ENCODE peak calls at places on chromosomes 12 and 14, in eight cellular contexts. Y, I, V, P, B, E, L and C are unnamed samples.

GRCh38 chr12:3170423-3171194 is 93.4 kb downstream of the TSPAN9 start:
- DNase-seq in V (no peak), I (no peak), P (no peak), L (peak; percentile 61), E (peak; percentile 66), Y (no peak), B (peak; percentile 93), C (peak; percentile 97)

GRCh38 chr12:54053625-54054441 is at the start of gene HOXC4:
- DNase-seq in B (peak; percentile 76), I (peak; percentile 80), V (peak; percentile 47), E (no peak), L (no peak), P (no peak), Y (no peak), C (peak; percentile 78)

GRCh38 chr14:90820958-90821357 is 4.7 kb upstream of the TTC7B start:
- DNase-seq in Y (no peak), E (peak; percentile 3), P (no peak), V (no peak), I (no peak), L (no peak), B (peak; percentile 50), C (peak; percentile 55)

GRCh38 chr12:3869448-3869847 is 3.8 kb downstream of the PARP11 start:
- DNase-seq in Y (no peak), P (no peak), E (no peak), V (no peak), B (no peak), I (no peak), L (no peak), C (no peak)

GRCh38 chr14:23629831-23630396 is 6.2 kb upstream of the DHRS2 start:
- DNase-seq in E (no peak), B (no peak), P (no peak), L (no peak), Y (no peak), V (no peak), I (no peak), C (no peak)

GRCh38 chr12:89384050-89384749 is 31.9 kb upstream of the DUSP6 start:
- DNase-seq in Y (peak; percentile 27), L (peak; percentile 92), V (peak; percentile 24), E (peak; percentile 96), I (peak; percentile 85), B (peak; percentile 82), P (peak; percentile 48), C (peak; percentile 90)

GRCh38 chr12:26318661-26319068 is 123.3 kb downstream of the SSPN start:
- DNase-seq in B (peak; percentile 78), P (no peak), I (peak; percentile 57), L (no peak), Y (no peak), E (no peak), V (peak; percentile 75), C (peak; percentile 97)

GRCh38 chr12:77724367-77724957 is 106.2 kb upstream of the NAV3 start:
- DNase-seq in I (no peak), Y (no peak), L (no peak), B (peak; percentile 65), E (peak; percentile 13), V (no peak), P (peak; percentile 43), C (peak; percentile 69)

GRCh38 chr12:55850893-55851292 is 8.2 kb upstream of the MMP19 start:
- DNase-seq in V (no peak), L (no peak), Y (no peak), P (peak; percentile 36), I (no peak), B (peak; percentile 34), E (no peak), C (peak; percentile 69)

GRCh38 chr12:57816855-57817151 is 1.7 kb downstream of the AVIL start:
- DNase-seq in E (no peak), I (no peak), L (no peak), Y (no peak), P (no peak), B (no peak), V (no peak), C (peak; percentile 77)

GRCh38 chr14:102427642-102428041 is 64.9 kb downstream of the TECPR2 start:
- DNase-seq in V (no peak), I (no peak), L (no peak), B (no peak), E (no peak), P (no peak), Y (no peak), C (no peak)

GRCh38 chr12:31590730-31591307 is at the start of gene DENND5B:
- DNase-seq in E (no peak), I (peak; percentile 90), Y (peak; percentile 84), P (peak; percentile 92), V (peak; percentile 92), B (peak; percentile 66), L (no peak), C (peak; percentile 44)

GRCh38 chr12:52029686-52030085 is 21.6 kb upstream of the NR4A1 start:
- DNase-seq in E (no peak), P (peak; percentile 95), I (peak; percentile 97), Y (no peak), L (no peak), V (no peak), B (peak; percentile 81), C (peak; percentile 39)

GRCh38 chr12:49702009-49702408 is 5.2 kb downstream of the FMNL3 start:
- DNase-seq in E (no peak), I (no peak), P (no peak), Y (no peak), L (no peak), B (no peak), V (no peak), C (no peak)

GRCh38 chr14:61260939-61261776 is 20.0 kb downstream of the TMEM30B start:
- DNase-seq in B (peak; percentile 85), I (peak; percentile 52), E (peak; percentile 78), L (peak; percentile 89), P (no peak), Y (no peak), V (no peak), C (peak; percentile 94)

GRCh38 chr14:22122227-22123187 is 448.9 kb upstream of the OR4E1 start:
- DNase-seq in Y (no peak), E (no peak), L (no peak), V (no peak), B (no peak), P (peak; percentile 25), I (no peak), C (no peak)

GRCh38 chr12:21453312-21453852 is 15.9 kb downstream of the PYROXD1 start:
- DNase-seq in B (no peak), Y (no peak), I (no peak), L (no peak), P (no peak), E (no peak), V (no peak), C (no peak)

GRCh38 chr14:103528158-103528511 is 861 bp upstream of the TRMT61A start:
- DNase-seq in L (no peak), I (no peak), B (no peak), Y (peak; percentile 49), P (no peak), E (no peak), V (peak; percentile 40), C (no peak)
- TF ChIP-seq CTCF in L (no peak), I (no peak), B (no peak), Y (no peak), P (no peak), E (no peak), V (no peak), C (no peak)

DNA sequence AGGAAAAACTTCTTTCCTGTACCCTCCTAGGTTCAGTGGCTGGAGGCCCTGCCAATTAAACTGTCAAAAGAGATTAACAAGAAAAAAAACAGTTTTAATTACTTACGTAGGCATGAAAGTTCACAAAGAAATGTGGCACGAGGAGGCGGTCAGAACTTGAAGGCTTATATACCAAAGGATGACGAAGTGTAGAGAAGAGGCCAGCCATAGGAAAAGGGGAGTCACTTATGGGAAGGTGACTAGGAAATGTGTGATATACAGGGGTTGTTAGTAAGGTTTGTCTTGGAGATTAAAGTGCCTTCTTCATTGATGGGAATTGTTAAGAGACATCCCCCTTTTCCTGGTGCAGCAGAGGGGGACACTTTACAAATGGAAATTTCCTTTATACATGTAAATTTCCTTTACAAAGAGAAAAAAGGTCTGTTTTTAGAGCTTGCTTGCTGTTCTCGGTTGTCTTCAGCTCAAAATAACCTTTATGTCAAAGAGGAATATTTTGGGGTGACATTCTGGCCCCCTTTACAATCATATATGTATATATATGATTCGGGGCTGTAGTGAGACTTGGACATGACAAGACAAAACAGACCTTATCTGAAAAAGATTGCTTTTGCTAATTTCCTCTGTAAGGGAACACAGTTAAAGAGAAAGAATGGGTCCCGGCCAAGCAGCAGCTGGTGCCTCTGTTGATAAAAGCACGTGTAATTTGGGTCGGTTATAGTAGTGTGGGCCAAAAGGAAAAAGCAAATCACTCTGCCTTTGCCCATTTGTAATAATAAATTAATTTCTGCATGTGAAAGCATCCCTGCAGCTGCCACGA is 38.6 kb downstream of the SYNE2 start:
- DNase-seq in I (no peak), L (no peak), B (no peak), P (peak; percentile 36), V (no peak), Y (no peak), E (no peak), C (no peak)
- H3K4me3 ChIP-seq in I (no peak overlapping the region), L (no peak overlapping the region), B (no peak overlapping the region), P (peak overlapping the region; percentile 11), V (no peak overlapping the region), Y (no peak overlapping the region), E (no peak overlapping the region), C (no peak overlapping the region)

GRCh38 chr12:75488553-75488952 is 8.0 kb downstream of the GLIPR1 start:
- DNase-seq in L (no peak), E (no peak), I (peak; percentile 83), B (peak; percentile 49), Y (no peak), V (no peak), P (peak; percentile 38), C (peak; percentile 69)
- TF ChIP-seq CTCF in L (peak; percentile 50), E (peak; percentile 62), I (peak; percentile 75), B (peak; percentile 64), Y (no peak), V (no peak), P (peak; percentile 51), C (peak; percentile 68)

GRCh38 chr14:25050494-25051170 is 685 bp upstream of the STXBP6 start:
- DNase-seq in B (peak; percentile 59), E (peak; percentile 44), I (no peak), L (no peak), Y (no peak), V (no peak), P (peak; percentile 57), C (peak; percentile 91)
- H3K4me3 ChIP-seq in B (peak overlapping the region; percentile 43), E (peak overlapping the region; percentile 58), I (peak overlapping the region; percentile 78), L (peak overlapping the region; percentile 66), Y (peak overlapping the region; percentile 68), V (peak overlapping the region; percentile 70), P (peak overlapping the region; percentile 71), C (peak overlapping the region; percentile 53)